ENCODE peak calls at places on chromosome 10, in four cellular contexts. O is amygdala; D is iPS-NIHi11; C is stimulated activated CD4-positive, alpha-beta T cell treated with anti-CD3 and anti-CD28 coated beads, Interleukin-12 subunit alpha, Interleukin-12 subunit beta, amount 100 ng/mL, for 24 hours. L is an unnamed sample.

GRCh38 chr10:97640868-97641811 is 669 bp downstream of the PI4K2A start:
- DNase-seq in C (peak; percentile 13), D (peak; percentile 62), O (no peak), L (peak; percentile 22)

GRCh38 chr10:114083040-114083439 is 39.4 kb downstream of the ADRB1 start:
- DNase-seq in C (no peak), O (no peak), D (no peak), L (no peak)

GRCh38 chr10:68792115-68792514 is 35.2 kb upstream of the STOX1 start:
- DNase-seq in O (no peak), C (no peak), D (no peak), L (no peak)

GRCh38 chr10:82736305-82736704 is 861.3 kb downstream of the NRG3 start:
- DNase-seq in C (no peak), D (no peak), O (no peak), L (no peak)

GRCh38 chr10:80165173-80165572 is 32.6 kb downstream of the PLAC9 start:
- DNase-seq in C (no peak), O (no peak), D (no peak), L (no peak)

GRCh38 chr10:24008164-24009066 is 200.5 kb upstream of the KIAA1217 start:
- DNase-seq in D (peak; percentile 32), C (no peak), O (no peak), L (no peak)

GRCh38 chr10:43943825-43944360 is 295.2 kb upstream of the ZNF32 start:
- DNase-seq in C (no peak), O (no peak), D (no peak), L (no peak)

GRCh38 chr10:58827381-58827780 is 314.7 kb downstream of the BICC1 start:
- DNase-seq in O (no peak), D (no peak), C (no peak), L (no peak)

GRCh38 chr10:99233000-99233679 is 2.5 kb downstream of the HPSE2 start:
- DNase-seq in D (peak; percentile 19), C (no peak), O (no peak), L (no peak)

GRCh38 chr10:6580279-6581029 is 378 bp upstream of the PRKCQ start:
- DNase-seq in O (peak; percentile 88), C (peak; percentile 79), D (peak; percentile 88), L (no peak)

GRCh38 chr10:47036771-47037170 is 125.5 kb downstream of the PTPN20 start:
- DNase-seq in O (no peak), C (no peak), D (no peak), L (no peak)

GRCh38 chr10:12614390-12615003 is 265.1 kb downstream of the CAMK1D start:
- DNase-seq in O (no peak), D (no peak), C (no peak), L (no peak)

GRCh38 chr10:106795619-106796018 is 368.9 kb downstream of the SORCS1 start:
- DNase-seq in D (peak; percentile 46), O (peak; percentile 3), C (no peak), L (peak; percentile 6)

GRCh38 chr10:62352356-62352963 is 21.7 kb upstream of the ZNF365 start:
- DNase-seq in C (peak; percentile 16), O (no peak), D (no peak), L (no peak)

GRCh38 chr10:1049425-1049958 is 573 bp upstream of the IDI1 start:
- DNase-seq in O (no peak), D (no peak), C (no peak), L (no peak)

GRCh38 chr10:97140887-97141745 is 44.6 kb downstream of the SLIT1 start:
- DNase-seq in D (no peak), O (no peak), C (no peak), L (no peak)

GRCh38 chr10:72238392-72239175 is 22.5 kb upstream of the ASCC1 start:
- DNase-seq in O (no peak), D (no peak), C (no peak), L (no peak)

GRCh38 chr10:102661614-102662133 is 17.4 kb downstream of the TRIM8 start:
- DNase-seq in O (no peak), C (no peak), D (no peak), L (no peak)

GRCh38 chr10:30270247-30270646 is 78.8 kb downstream of the MTPAP start:
- DNase-seq in O (no peak), C (no peak), D (no peak), L (no peak)

GRCh38 chr10:58698777-58699356 is 186.2 kb downstream of the BICC1 start:
- DNase-seq in C (no peak), O (no peak), D (no peak), L (no peak)

GRCh38 chr10:16195178-16195769 is 241.5 kb upstream of the PTER start:
- DNase-seq in O (no peak), C (no peak), D (no peak), L (no peak)

GRCh38 chr10:677750-678661 is 11.5 kb downstream of the DIP2C start:
- DNase-seq in C (no peak), O (no peak), D (no peak), L (no peak)

GRCh38 chr10:8104005-8104404 is 49.5 kb downstream of the GATA3 start:
- DNase-seq in D (no peak), C (no peak), O (no peak), L (no peak)

GRCh38 chr10:101301111-101301731 is 52.7 kb upstream of the BTRC start:
- DNase-seq in D (peak; percentile 61), C (peak; percentile 42), O (peak; percentile 24), L (no peak)